ENCODE peak calls at places on chromosome 5, in six cellular contexts. F is stromal cell of bone marrow; D is KBM-7; Y is SK-N-DZ; A is activated CD4-positive, alpha-beta T cell treated with anti-CD3 and anti-CD28 coated beads, Interleukin-2, amount 50 U/mL, for 1 hour; C is activated T-helper 1 cell treated with Interleukin-2 at 50 U/mL for 16 hours. J is an unnamed sample.

GRCh38 chr5:14342306-14342705 is 199.2 kb downstream of the TRIO start:
- DNase-seq in F (no peak), D (no peak), Y (no peak), A (no peak), C (no peak), J (no peak)

GRCh38 chr5:67402526-67402925 is 205.9 kb upstream of the CD180 start:
- DNase-seq in F (no peak), D (no peak), Y (no peak), A (no peak), C (no peak), J (no peak)

GRCh38 chr5:81420039-81420667 is 26.2 kb upstream of the ACOT12 start:
- DNase-seq in F (peak), D (peak), Y (no peak), A (no peak), C (no peak), J (no peak)

GRCh38 chr5:119537704-119538103 is 85.4 kb downstream of the HSD17B4 start:
- DNase-seq in F (no peak), D (no peak), Y (no peak), A (no peak), C (no peak), J (no peak)

GRCh38 chr5:74652576-74652975 is 12.0 kb upstream of the ENC1 start:
- DNase-seq in F (no peak), D (no peak), Y (no peak), A (no peak), C (no peak), J (no peak)

GRCh38 chr5:133370281-133370890 is 242.0 kb downstream of the FSTL4 start:
- DNase-seq in F (no peak), D (no peak), Y (no peak), A (no peak), C (no peak), J (no peak)

GRCh38 chr5:115306011-115306530 is 9.6 kb upstream of the CCDC112 start:
- DNase-seq in F (no peak), D (no peak), Y (no peak), A (no peak), C (no peak), J (no peak)

GRCh38 chr5:179146277-179146676 is 86.1 kb downstream of the ZNF354C start:
- DNase-seq in F (no peak), D (no peak), Y (no peak), A (peak), C (no peak), J (no peak)

GRCh38 chr5:180155331-180155881 is 53.6 kb downstream of the RASGEF1C start:
- DNase-seq in F (no peak), D (no peak), Y (no peak), A (no peak), C (no peak), J (peak)